ENCODE peak calls at places on chromosomes 3 and 15, in five cellular contexts. A is neuronal stem cell, C is H9, B is esophagus squamous epithelium, N is GM23248. T is an unnamed sample.

GRCh38 chr3:69161587-69162196 is 39.3 kb upstream of the LMOD3 start:
- DNase-seq in N (peak; percentile 69), C (no peak), A (peak; percentile 40), B (no peak), T (peak; percentile 11)

GRCh38 chr3:177561769-177562360 is 364.6 kb upstream of the TBL1XR1 start:
- DNase-seq in N (no peak), C (no peak), B (no peak), A (no peak), T (no peak)

GRCh38 chr15:80099246-80099645 is 39.8 kb downstream of the ZFAND6 start:
- DNase-seq in C (no peak), A (no peak), N (no peak), B (no peak), T (no peak)

GRCh38 chr3:112327371-112327951 is 5.5 kb upstream of the CD200 start:
- DNase-seq in A (no peak), B (no peak), C (no peak), N (peak; percentile 75), T (no peak)

GRCh38 chr3:132650153-132650552 is 9.5 kb downstream of the ACAD11 start:
- DNase-seq in N (no peak), B (no peak), A (no peak), C (no peak), T (no peak)

GRCh38 chr3:197222816-197223419 is 75.5 kb downstream of the DLG1 start:
- DNase-seq in C (no peak), B (no peak), A (no peak), N (no peak), T (no peak)

GRCh38 chr3:118181274-118181673 is 853.4 kb downstream of the IGSF11 start:
- DNase-seq in A (no peak), B (no peak), N (no peak), C (no peak), T (no peak)

GRCh38 chr3:194782767-194783404 is 97.2 kb downstream of the FAM43A start:
- DNase-seq in B (no peak), N (peak; percentile 83), A (no peak), C (no peak), T (no peak)

GRCh38 chr3:169556909-169557308 is 106.6 kb downstream of the MECOM start:
- DNase-seq in C (no peak), A (no peak), N (no peak), B (no peak), T (no peak)

GRCh38 chr3:167095976-167096375 is 284.1 kb downstream of the ZBBX start:
- DNase-seq in A (no peak), N (no peak), C (no peak), B (no peak), T (no peak)

GRCh38 chr3:13078158-13078905 is 5.1 kb upstream of the IQSEC1 start:
- DNase-seq in N (no peak), B (no peak), A (no peak), C (no peak), T (no peak)

GRCh38 chr3:18033581-18033980 is 291.1 kb upstream of the TBC1D5 start:
- DNase-seq in C (no peak), B (no peak), A (no peak), N (no peak), T (no peak)

GRCh38 chr3:109234300-109234699 is 82.0 kb downstream of the DPPA2 start:
- DNase-seq in A (peak; percentile 8), B (no peak), N (no peak), C (peak; percentile 69), T (no peak)

GRCh38 chr3:41749988-41750387 is 211.9 kb downstream of the ULK4 start:
- DNase-seq in N (no peak), A (no peak), B (no peak), C (no peak), T (no peak)

GRCh38 chr3:197520311-197521276 is 35.2 kb downstream of the BDH1 start:
- DNase-seq in B (no peak), N (no peak), C (peak; percentile 78), A (peak; percentile 37), T (no peak)

GRCh38 chr3:116050311-116050710 is 395.0 kb downstream of the LSAMP start:
- DNase-seq in N (no peak), B (no peak), C (no peak), A (no peak), T (no peak)

GRCh38 chr3:155232605-155233004 is 60.9 kb downstream of the STRIT1 start:
- DNase-seq in B (no peak), A (no peak), N (peak; percentile 95), C (no peak), T (no peak)

GRCh38 chr15:77778802-77779201 is 146.1 kb upstream of the LINGO1 start:
- DNase-seq in A (no peak), B (no peak), N (no peak), C (no peak), T (no peak)

GRCh38 chr15:66123799-66124198 is 129.8 kb downstream of the MEGF11 start:
- DNase-seq in A (no peak), N (no peak), C (no peak), B (no peak), T (no peak)

GRCh38 chr15:66128116-66128715 is 125.3 kb downstream of the MEGF11 start:
- DNase-seq in C (no peak), N (no peak), A (no peak), B (no peak), T (no peak)

GRCh38 chr15:66124626-66125025 is 128.9 kb downstream of the MEGF11 start:
- DNase-seq in N (no peak), C (no peak), A (no peak), B (no peak), T (no peak)

GRCh38 chr15:66129561-66129960 is 124.0 kb downstream of the MEGF11 start:
- DNase-seq in A (no peak), C (no peak), B (no peak), N (no peak), T (no peak)

DNA sequence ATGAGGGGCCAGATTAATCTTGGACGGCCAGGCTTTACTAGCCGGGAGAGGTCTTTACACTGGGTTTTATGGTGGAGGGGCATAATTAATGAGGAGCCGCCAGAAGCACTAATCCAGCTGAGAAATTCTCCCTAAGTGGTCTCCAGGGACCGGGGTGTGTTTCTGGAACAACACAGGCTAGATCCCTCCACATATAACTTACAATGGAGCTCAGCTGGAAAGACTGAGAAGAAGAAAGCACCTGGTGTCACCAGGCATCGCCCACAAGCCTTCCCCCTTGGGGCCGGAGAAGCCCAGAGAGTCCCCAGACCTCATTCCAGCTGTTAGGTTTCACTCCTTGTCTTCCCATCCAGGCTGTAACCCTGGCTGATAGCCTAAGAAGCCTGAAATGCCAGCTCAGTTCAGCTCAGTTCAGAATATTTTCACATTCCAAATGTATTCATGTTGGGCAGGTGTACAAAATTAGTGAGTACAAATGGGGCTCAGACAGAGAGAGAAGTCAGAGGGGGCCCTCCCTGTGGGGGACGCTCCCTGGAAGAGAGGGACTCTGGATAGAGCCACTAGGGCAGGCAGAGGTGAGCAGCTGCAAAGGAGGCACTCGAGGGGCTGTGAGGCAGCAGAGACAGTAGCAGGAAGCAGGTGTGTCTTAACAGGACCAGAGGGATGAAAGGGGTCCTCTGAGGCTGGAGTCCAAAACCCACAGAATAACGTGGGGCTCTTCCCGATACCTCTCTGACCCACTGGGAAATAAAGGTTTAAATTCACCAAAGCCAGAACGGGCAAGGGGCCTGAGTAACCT is 127.3 kb downstream of the MEGF11 start:
- DNase-seq in C (no peak), B (no peak), N (no peak), A (no peak), T (no peak)
- H3K27ac ChIP-seq in C (no peak overlapping the region), B (no peak overlapping the region), N (no peak overlapping the region), A (no peak overlapping the region), T (no peak overlapping the region)

GRCh38 chr15:59688888-59689625 is at the start of gene BNIP2:
- DNase-seq in N (peak; percentile 99), B (peak; percentile 97), A (peak; percentile 97), C (peak; percentile 99), T (peak; percentile 99)

GRCh38 chr15:59685737-59686297 is 3.3 kb downstream of the BNIP2 start:
- DNase-seq in B (no peak), C (no peak), N (peak; percentile 56), A (no peak), T (no peak)

GRCh38 chr15:59688383-59688887 is 685 bp downstream of the BNIP2 start:
- DNase-seq in A (peak; percentile 27), C (no peak), B (no peak), N (peak; percentile 83), T (no peak)

GRCh38 chr15:59687831-59688230 is 1.3 kb downstream of the BNIP2 start:
- DNase-seq in C (no peak), B (no peak), N (peak; percentile 77), A (no peak), T (no peak)

GRCh38 chr15:59686389-59686788 is 2.7 kb downstream of the BNIP2 start:
- DNase-seq in C (no peak), N (no peak), B (no peak), A (no peak), T (no peak)
- H3K4me1 ChIP-seq in C (peaks cover 5% of the 10 kb centered on the region), N (peaks cover 29% of the 10 kb centered on the region), B (peaks cover 12% of the 10 kb centered on the region), A (peaks cover 7% of the 10 kb centered on the region), T (peaks cover 29% of the 10 kb centered on the region)

GRCh38 chr15:20352241-20353200 is 189.1 kb downstream of the GOLGA6L6 start:
- DNase-seq in C (peak; percentile 27), B (no peak), A (no peak), N (no peak), T (no peak)

GRCh38 chr15:20357139-20358065 is 184.2 kb downstream of the GOLGA6L6 start:
- DNase-seq in N (no peak), C (peak; percentile 32), B (no peak), A (no peak), T (no peak)

GRCh38 chr15:20356444-20357138 is 185.0 kb downstream of the GOLGA6L6 start:
- DNase-seq in B (no peak), N (peak; percentile 50), C (peak; percentile 60), A (peak; percentile 35), T (peak; percentile 56)

GRCh38 chr15:20353966-20354883 is 187.4 kb downstream of the GOLGA6L6 start:
- DNase-seq in N (no peak), C (peak; percentile 33), B (no peak), A (no peak), T (no peak)

GRCh38 chr15:20355256-20355868 is 186.2 kb downstream of the GOLGA6L6 start:
- DNase-seq in B (no peak), A (no peak), N (no peak), C (peak; percentile 28), T (no peak)
- H3K9me3 ChIP-seq in B (peaks cover 10% of the 10 kb centered on the region), A (no peaks in the 10 kb centered on the region), N (no peaks in the 10 kb centered on the region), C (peaks cover 89% of the 10 kb centered on the region), T (no peaks in the 10 kb centered on the region)

GRCh38 chr3:48966876-48967361 is 23.1 kb upstream of the P4HTM start:
- DNase-seq in N (peak; percentile 25), B (no peak), A (no peak), C (no peak), T (no peak)
- H3K27ac ChIP-seq in N (no peak overlapping the region), B (no peak overlapping the region), A (no peak overlapping the region), C (no peak overlapping the region), T (no peak overlapping the region)